ENCODE peak calls at places on chromosomes 3 and 15, in five cellular contexts. One of them, this sample, is unnamed.
A peak's percentile ranks its signal among the peaks of the same experiment; 100 is the strongest.

GRCh38 chr3:16514799-16515353 is 1.4 kb upstream of the RFTN1 start:
- DNase-seq in RWPE2: no peak
- DNase-seq in GM10248: no peak
- DNase-seq in foreskin fibroblast: no peak
- DNase-seq in lower leg skin: no peak
- DNase-seq in this sample: no peak

GRCh38 chr3:20511863-20512262 is 325.9 kb upstream of the SGO1 start:
- DNase-seq in RWPE2: no peak
- DNase-seq in foreskin fibroblast: peak; percentile 82
- DNase-seq in lower leg skin: no peak
- DNase-seq in GM10248: peak; percentile 18
- DNase-seq in this sample: peak; percentile 23

GRCh38 chr15:57387011-57387410 is 10.7 kb downstream of the CGNL1 start:
- DNase-seq in RWPE2: no peak
- DNase-seq in foreskin fibroblast: no peak
- DNase-seq in GM10248: no peak
- DNase-seq in lower leg skin: no peak
- DNase-seq in this sample: no peak

GRCh38 chr3:72960812-72961518 is 35.6 kb upstream of the PPP4R2 start:
- DNase-seq in RWPE2: no peak
- DNase-seq in lower leg skin: peak; percentile 36
- DNase-seq in foreskin fibroblast: peak; percentile 85
- DNase-seq in GM10248: no peak
- DNase-seq in this sample: no peak

GRCh38 chr15:55353030-55353429 is 34.0 kb downstream of the PIGB start:
- DNase-seq in GM10248: no peak
- DNase-seq in foreskin fibroblast: no peak
- DNase-seq in RWPE2: no peak
- DNase-seq in lower leg skin: no peak
- DNase-seq in this sample: no peak

GRCh38 chr15:101675796-101676582 is 23.8 kb upstream of the TM2D3 start:
- DNase-seq in RWPE2: no peak
- DNase-seq in foreskin fibroblast: peak; percentile 83
- DNase-seq in GM10248: peak; percentile 30
- DNase-seq in lower leg skin: no peak
- DNase-seq in this sample: peak; percentile 50

GRCh38 chr3:18234717-18235335 is 190.3 kb downstream of the SATB1 start:
- DNase-seq in GM10248: no peak
- DNase-seq in RWPE2: no peak
- DNase-seq in foreskin fibroblast: no peak
- DNase-seq in lower leg skin: no peak
- DNase-seq in this sample: no peak

GRCh38 chr3:172512363-172512762 is 10.9 kb downstream of the TNFSF10 start:
- DNase-seq in lower leg skin: peak; percentile 59
- DNase-seq in RWPE2: no peak
- DNase-seq in GM10248: peak; percentile 25
- DNase-seq in foreskin fibroblast: no peak
- DNase-seq in this sample: no peak

GRCh38 chr3:187811580-187812250 is 66.4 kb upstream of the BCL6 start:
- DNase-seq in foreskin fibroblast: peak; percentile 72
- DNase-seq in RWPE2: no peak
- DNase-seq in GM10248: no peak
- DNase-seq in lower leg skin: no peak
- DNase-seq in this sample: no peak

GRCh38 chr15:53559364-53560253 is 199.9 kb downstream of the WDR72 start:
- DNase-seq in foreskin fibroblast: no peak
- DNase-seq in GM10248: no peak
- DNase-seq in RWPE2: no peak
- DNase-seq in lower leg skin: no peak
- DNase-seq in this sample: no peak

GRCh38 chr3:37899711-37900306 is 38.1 kb downstream of the CTDSPL start:
- DNase-seq in RWPE2: no peak
- DNase-seq in lower leg skin: no peak
- DNase-seq in GM10248: no peak
- DNase-seq in foreskin fibroblast: no peak
- DNase-seq in this sample: no peak

GRCh38 chr3:80275120-80275519 is 507.3 kb upstream of the ROBO1 start:
- DNase-seq in foreskin fibroblast: no peak
- DNase-seq in RWPE2: no peak
- DNase-seq in lower leg skin: no peak
- DNase-seq in GM10248: no peak
- DNase-seq in this sample: no peak

GRCh38 chr15:29612096-29612495 is 210.2 kb downstream of the TJP1 start:
- DNase-seq in RWPE2: no peak
- DNase-seq in foreskin fibroblast: peak; percentile 15
- DNase-seq in lower leg skin: no peak
- DNase-seq in GM10248: no peak
- DNase-seq in this sample: no peak

GRCh38 chr15:68658151-68658550 is 79.4 kb downstream of the CORO2B start:
- DNase-seq in RWPE2: peak; percentile 58
- DNase-seq in lower leg skin: no peak
- DNase-seq in foreskin fibroblast: no peak
- DNase-seq in GM10248: no peak
- DNase-seq in this sample: no peak

GRCh38 chr3:44055951-44056350 is 185.7 kb upstream of the TOPAZ1 start:
- DNase-seq in lower leg skin: no peak
- DNase-seq in RWPE2: no peak
- DNase-seq in foreskin fibroblast: no peak
- DNase-seq in GM10248: no peak
- DNase-seq in this sample: no peak

GRCh38 chr3:187686874-187687273 is 15.5 kb downstream of the RTP2 start:
- DNase-seq in foreskin fibroblast: no peak
- DNase-seq in lower leg skin: no peak
- DNase-seq in GM10248: no peak
- DNase-seq in RWPE2: no peak
- DNase-seq in this sample: no peak

GRCh38 chr15:88834211-88834812 is 31.1 kb downstream of the ACAN start:
- DNase-seq in lower leg skin: no peak
- DNase-seq in RWPE2: no peak
- DNase-seq in foreskin fibroblast: peak; percentile 69
- DNase-seq in GM10248: no peak
- DNase-seq in this sample: peak; percentile 50

GRCh38 chr3:52783211-52783555 is 5.8 kb downstream of the ITIH1 start:
- DNase-seq in lower leg skin: no peak
- DNase-seq in foreskin fibroblast: no peak
- DNase-seq in GM10248: no peak
- DNase-seq in RWPE2: no peak
- DNase-seq in this sample: no peak

GRCh38 chr15:94206463-94207167 is 24.7 kb upstream of the MCTP2 start:
- DNase-seq in RWPE2: no peak
- DNase-seq in lower leg skin: peak; percentile 18
- DNase-seq in GM10248: no peak
- DNase-seq in foreskin fibroblast: peak; percentile 6
- DNase-seq in this sample: no peak

GRCh38 chr15:81163961-81164800 is 30.1 kb downstream of the CFAP161 start:
- DNase-seq in foreskin fibroblast: peak; percentile 81
- DNase-seq in GM10248: no peak
- DNase-seq in lower leg skin: no peak
- DNase-seq in RWPE2: no peak
- DNase-seq in this sample: peak; percentile 36

GRCh38 chr3:64148955-64149653 is 76.2 kb downstream of the PRICKLE2 start:
- DNase-seq in foreskin fibroblast: no peak
- DNase-seq in GM10248: no peak
- DNase-seq in lower leg skin: no peak
- DNase-seq in RWPE2: no peak
- DNase-seq in this sample: no peak

GRCh38 chr3:183244219-183244618 is 8.8 kb upstream of the B3GNT5 start:
- DNase-seq in foreskin fibroblast: peak; percentile 80
- DNase-seq in lower leg skin: peak; percentile 37
- DNase-seq in GM10248: no peak
- DNase-seq in RWPE2: no peak
- DNase-seq in this sample: no peak

GRCh38 chr3:66729685-66730393 is 229.0 kb upstream of the LRIG1 start:
- DNase-seq in foreskin fibroblast: no peak
- DNase-seq in GM10248: no peak
- DNase-seq in RWPE2: no peak
- DNase-seq in lower leg skin: no peak
- DNase-seq in this sample: no peak

GRCh38 chr15:47184003-47184404 is 533.3 kb upstream of the SEMA6D start:
- DNase-seq in lower leg skin: no peak
- DNase-seq in foreskin fibroblast: peak; percentile 63
- DNase-seq in RWPE2: no peak
- DNase-seq in GM10248: peak; percentile 21
- DNase-seq in this sample: peak; percentile 45

GRCh38 chr15:68733666-68734065 is 87.0 kb downstream of the ANP32A start:
- DNase-seq in foreskin fibroblast: peak; percentile 15
- DNase-seq in lower leg skin: no peak
- DNase-seq in GM10248: no peak
- DNase-seq in RWPE2: no peak
- DNase-seq in this sample: no peak

GRCh38 chr15:80876034-80876433 is 96.9 kb downstream of the CEMIP start:
- DNase-seq in lower leg skin: no peak
- DNase-seq in foreskin fibroblast: no peak
- DNase-seq in GM10248: no peak
- DNase-seq in RWPE2: no peak
- DNase-seq in this sample: no peak

DNA sequence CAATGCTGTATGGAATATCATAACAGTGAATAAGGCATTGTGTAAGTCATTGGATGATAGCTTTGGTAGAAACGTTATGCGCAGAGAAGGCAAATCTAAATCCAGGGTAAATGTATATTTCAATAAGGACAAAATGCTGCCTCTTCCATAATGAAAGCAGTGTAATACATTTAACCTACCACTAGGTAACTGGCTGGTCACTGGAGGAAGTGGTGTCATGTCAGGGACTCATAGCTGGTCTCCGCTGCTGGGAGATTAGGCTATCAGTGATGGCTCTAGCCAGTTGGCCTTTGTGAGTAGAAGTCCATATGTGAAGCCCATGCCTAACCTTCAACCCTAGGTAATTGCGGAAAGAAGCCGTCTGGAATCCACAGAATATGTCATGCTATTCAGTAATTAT is 140.9 kb downstream of the NLGN1 start:
- DNase-seq in lower leg skin: no peak
- DNase-seq in RWPE2: no peak
- DNase-seq in foreskin fibroblast: no peak
- DNase-seq in GM10248: no peak
- DNase-seq in this sample: no peak
- TF ChIP-seq CTCF in lower leg skin: no peak
- TF ChIP-seq CTCF in RWPE2: no peak
- TF ChIP-seq CTCF in foreskin fibroblast: no peak
- TF ChIP-seq CTCF in GM10248: no peak
- TF ChIP-seq CTCF in this sample: no peak

DNA sequence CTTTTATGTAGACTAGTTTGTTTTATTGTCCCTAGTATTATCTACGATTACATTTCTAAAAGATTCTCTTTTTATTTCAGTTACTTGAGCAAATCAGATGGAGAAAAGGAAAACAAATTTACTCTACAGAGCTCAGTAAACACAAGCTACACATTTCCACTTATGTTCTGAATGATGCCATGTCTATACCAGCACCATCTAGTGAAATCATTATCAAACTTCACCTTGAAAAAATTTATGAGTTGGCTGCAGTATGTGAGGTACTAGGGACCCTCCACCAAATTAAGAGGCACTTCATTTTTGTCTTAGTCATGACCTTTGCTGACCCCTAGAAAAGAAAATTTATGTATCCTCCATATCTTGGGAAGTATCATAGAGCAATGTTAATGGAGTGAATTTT is 827.4 kb downstream of the SI start:
- DNase-seq in RWPE2: no peak
- DNase-seq in foreskin fibroblast: no peak
- DNase-seq in lower leg skin: no peak
- DNase-seq in GM10248: no peak
- DNase-seq in this sample: no peak
- TF ChIP-seq CTCF in RWPE2: no peak
- TF ChIP-seq CTCF in foreskin fibroblast: no peak
- TF ChIP-seq CTCF in lower leg skin: no peak
- TF ChIP-seq CTCF in GM10248: no peak
- TF ChIP-seq CTCF in this sample: no peak

GRCh38 chr3:62686916-62687315 is 188.3 kb downstream of the CADPS start:
- DNase-seq in GM10248: no peak
- DNase-seq in foreskin fibroblast: peak; percentile 54
- DNase-seq in lower leg skin: peak; percentile 30
- DNase-seq in RWPE2: no peak
- DNase-seq in this sample: no peak
- TF ChIP-seq CTCF in GM10248: no peak
- TF ChIP-seq CTCF in foreskin fibroblast: no peak
- TF ChIP-seq CTCF in lower leg skin: no peak
- TF ChIP-seq CTCF in RWPE2: no peak
- TF ChIP-seq CTCF in this sample: no peak

GRCh38 chr3:189192725-189193124 is 21.0 kb downstream of the TPRG1 start:
- DNase-seq in lower leg skin: no peak
- DNase-seq in GM10248: no peak
- DNase-seq in foreskin fibroblast: no peak
- DNase-seq in RWPE2: no peak
- DNase-seq in this sample: no peak

DNA sequence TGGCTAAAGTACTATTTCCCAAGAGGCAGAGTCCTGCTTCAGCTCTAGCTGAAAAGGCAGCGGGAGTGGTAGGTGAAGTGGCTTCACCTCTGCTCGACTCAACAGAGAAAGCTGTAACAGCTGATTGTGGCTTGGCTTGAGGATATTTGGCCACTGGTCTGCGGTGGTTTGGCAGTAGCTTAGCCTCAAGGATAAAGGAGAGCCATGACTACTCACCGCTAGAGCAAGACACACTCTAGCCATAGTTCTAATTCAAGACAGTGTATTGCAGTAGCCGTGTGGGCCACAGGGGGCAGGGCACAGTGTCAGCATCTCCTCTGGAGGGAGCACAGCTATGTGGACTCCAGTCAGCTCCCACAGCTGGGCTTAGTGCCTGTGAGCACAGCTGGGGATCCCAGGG is 23.5 kb downstream of the TPRG1 start:
- DNase-seq in RWPE2: no peak
- DNase-seq in lower leg skin: no peak
- DNase-seq in GM10248: no peak
- DNase-seq in foreskin fibroblast: no peak
- DNase-seq in this sample: no peak
- TF ChIP-seq CTCF in RWPE2: no peak
- TF ChIP-seq CTCF in lower leg skin: no peak
- TF ChIP-seq CTCF in GM10248: no peak
- TF ChIP-seq CTCF in foreskin fibroblast: peak; percentile 11
- TF ChIP-seq CTCF in this sample: no peak

GRCh38 chr3:46717447-46718231 is at the start of gene PRSS50:
- DNase-seq in lower leg skin: no peak
- DNase-seq in GM10248: peak; percentile 18
- DNase-seq in foreskin fibroblast: no peak
- DNase-seq in RWPE2: no peak
- DNase-seq in this sample: peak; percentile 55
- TF ChIP-seq CTCF in lower leg skin: no peak
- TF ChIP-seq CTCF in GM10248: peak; percentile 38
- TF ChIP-seq CTCF in foreskin fibroblast: peak; percentile 22
- TF ChIP-seq CTCF in RWPE2: peak; percentile 27
- TF ChIP-seq CTCF in this sample: peak; percentile 23

GRCh38 chr3:156341324-156341723 is 213.6 kb downstream of the SSR3 start:
- DNase-seq in lower leg skin: no peak
- DNase-seq in GM10248: no peak
- DNase-seq in foreskin fibroblast: no peak
- DNase-seq in RWPE2: no peak
- DNase-seq in this sample: no peak

GRCh38 chr3:156339491-156339890 is 215.4 kb downstream of the SSR3 start:
- DNase-seq in foreskin fibroblast: no peak
- DNase-seq in GM10248: no peak
- DNase-seq in RWPE2: no peak
- DNase-seq in lower leg skin: no peak
- DNase-seq in this sample: no peak

GRCh38 chr3:156341831-156342416 is 213.0 kb downstream of the SSR3 start:
- DNase-seq in RWPE2: no peak
- DNase-seq in GM10248: peak; percentile 58
- DNase-seq in foreskin fibroblast: no peak
- DNase-seq in lower leg skin: no peak
- DNase-seq in this sample: peak; percentile 52
- TF ChIP-seq CTCF in RWPE2: no peak
- TF ChIP-seq CTCF in GM10248: peak; percentile 31
- TF ChIP-seq CTCF in foreskin fibroblast: no peak
- TF ChIP-seq CTCF in lower leg skin: no peak
- TF ChIP-seq CTCF in this sample: peak; percentile 46

This sample was measured in GM13976.